ENCODE peak calls at places on chromosomes 6 and 20, in ten cellular contexts. C is A549; Q is AG04450; N is colonic mucosa; P is dorsolateral prefrontal cortex; B is HCT116; I is H9; T is hepatocyte; F is CD8-positive, alpha-beta T cell; A is adrenal gland. W is an unnamed sample.

GRCh38 chr6:161919711-161920110 is 645.9 kb upstream of the AGPAT4 start:
- DNase-seq in C (no peak), Q (no peak), N (no peak), P (no peak), B (no peak), I (no peak), T (no peak), F (no peak), A (no peak), W (no peak)

GRCh38 chr6:744954-745353 is 52.0 kb upstream of the EXOC2 start:
- DNase-seq in C (no peak), Q (no peak), N (no peak), P (no peak), B (no peak), I (no peak), T (no peak), F (no peak), A (no peak), W (no peak)

GRCh38 chr6:169536446-169537170 is 165.2 kb downstream of the WDR27 start:
- DNase-seq in C (no peak), Q (peak), N (no peak), P (no peak), B (no peak), I (no peak), T (no peak), F (no peak), A (no peak), W (no peak)

GRCh38 chr6:157667211-157668033 is 155.6 kb upstream of the SNX9 start:
- DNase-seq in C (peak), Q (no peak), N (peak), P (no peak), B (peak), I (peak), T (peak), F (peak), A (peak), W (no peak)

GRCh38 chr6:15292721-15293302 is 46.9 kb downstream of the JARID2 start:
- DNase-seq in C (no peak), Q (no peak), N (no peak), P (no peak), B (no peak), I (no peak), T (no peak), F (no peak), A (no peak), W (no peak)

GRCh38 chr6:170113141-170113540 is 177.7 kb downstream of the DLL1 start:
- DNase-seq in C (no peak), Q (no peak), N (no peak), P (peak), B (no peak), I (no peak), T (no peak), F (no peak), A (no peak), W (no peak)

GRCh38 chr20:61724376-61724775 is 341.3 kb downstream of the TAF4 start:
- DNase-seq in C (peak), Q (no peak), N (no peak), P (no peak), B (no peak), I (peak), T (no peak), F (no peak), A (no peak), W (no peak)

GRCh38 chr20:48725589-48725991 is 102.2 kb downstream of the PREX1 start:
- DNase-seq in C (peak), Q (no peak), N (no peak), P (no peak), B (peak), I (no peak), T (no peak), F (no peak), A (peak), W (no peak)

GRCh38 chr6:33428219-33428890 is 8.5 kb downstream of the SYNGAP1 start:
- DNase-seq in C (peak), Q (no peak), N (peak), P (no peak), B (no peak), I (peak), T (peak), F (no peak), A (peak), W (peak)

GRCh38 chr6:82773061-82773717 is 292.5 kb downstream of the UBE3D start:
- DNase-seq in C (no peak), Q (no peak), N (no peak), P (no peak), B (no peak), I (no peak), T (no peak), F (no peak), A (no peak), W (no peak)

GRCh38 chr6:78867370-78868040 is at the start of gene IRAK1BP1:
- DNase-seq in C (peak), Q (peak), N (peak), P (peak), B (peak), I (peak), T (peak), F (peak), A (peak), W (peak)

GRCh38 chr6:34688956-34689355 is 7.6 kb downstream of the ILRUN start:
- DNase-seq in C (no peak), Q (no peak), N (no peak), P (no peak), B (no peak), I (no peak), T (no peak), F (no peak), A (no peak), W (no peak)

GRCh38 chr6:165231581-165232276 is 77.7 kb downstream of the C6orf118 start:
- DNase-seq in C (peak), Q (no peak), N (no peak), P (no peak), B (peak), I (no peak), T (peak), F (no peak), A (no peak), W (no peak)

GRCh38 chr6:93624408-93624807 is 205.0 kb upstream of the EPHA7 start:
- DNase-seq in C (no peak), Q (no peak), N (no peak), P (peak), B (no peak), I (no peak), T (no peak), F (no peak), A (no peak), W (no peak)

GRCh38 chr20:41009960-41010359 is 18.7 kb upstream of the TOP1 start:
- DNase-seq in C (no peak), Q (no peak), N (no peak), P (no peak), B (no peak), I (no peak), T (peak), F (no peak), A (no peak), W (no peak)

GRCh38 chr6:71473908-71474307 is 185.3 kb downstream of the OGFRL1 start:
- DNase-seq in C (no peak), Q (peak), N (peak), P (no peak), B (no peak), I (no peak), T (peak), F (no peak), A (peak), W (peak)

GRCh38 chr6:166361080-166361429 is 18.7 kb upstream of the SFT2D1 start:
- DNase-seq in C (no peak), Q (no peak), N (no peak), P (no peak), B (no peak), I (no peak), T (peak), F (no peak), A (no peak), W (peak)

GRCh38 chr6:69884231-69884630 is 17.9 kb downstream of the COL19A1 start:
- DNase-seq in C (no peak), Q (no peak), N (no peak), P (no peak), B (no peak), I (no peak), T (no peak), F (no peak), A (no peak), W (no peak)

GRCh38 chr6:164069352-164070022 is 655.0 kb downstream of the QKI start:
- DNase-seq in C (no peak), Q (no peak), N (no peak), P (no peak), B (no peak), I (no peak), T (no peak), F (no peak), A (peak), W (no peak)

GRCh38 chr20:51074062-51074461 is 51.2 kb upstream of the KCNG1 start:
- DNase-seq in C (no peak), Q (no peak), N (no peak), P (no peak), B (no peak), I (no peak), T (no peak), F (no peak), A (no peak), W (no peak)

GRCh38 chr6:88629838-88630462 is 333.5 kb downstream of the RNGTT start:
- DNase-seq in C (no peak), Q (no peak), N (no peak), P (no peak), B (no peak), I (peak), T (no peak), F (no peak), A (no peak), W (no peak)

GRCh38 chr6:52407467-52407866 is 12.7 kb upstream of the EFHC1 start:
- DNase-seq in C (peak), Q (no peak), N (no peak), P (no peak), B (no peak), I (no peak), T (peak), F (no peak), A (peak), W (no peak)

GRCh38 chr6:57342148-57342669 is 24.8 kb downstream of the PRIM2 start:
- DNase-seq in C (no peak), Q (no peak), N (no peak), P (no peak), B (no peak), I (no peak), T (no peak), F (no peak), A (no peak), W (no peak)

GRCh38 chr6:17705428-17705777 is 1.3 kb downstream of the NUP153 start:
- DNase-seq in C (peak), Q (peak), N (no peak), P (no peak), B (peak), I (no peak), T (peak), F (no peak), A (peak), W (no peak)

GRCh38 chr6:117317261-117317660 is 51.9 kb downstream of the VGLL2 start:
- DNase-seq in C (peak), Q (no peak), N (no peak), P (no peak), B (peak), I (no peak), T (peak), F (no peak), A (no peak), W (no peak)

GRCh38 chr20:41631826-41632225 is 13.6 kb upstream of the CHD6 start:
- DNase-seq in C (no peak), Q (no peak), N (no peak), P (peak), B (no peak), I (no peak), T (no peak), F (no peak), A (peak), W (no peak)

GRCh38 chr6:39608652-39609345 is 116.4 kb downstream of the KIF6 start:
- DNase-seq in C (no peak), Q (no peak), N (no peak), P (no peak), B (no peak), I (no peak), T (no peak), F (no peak), A (no peak), W (no peak)

GRCh38 chr6:132812255-132812732 is 2.1 kb upstream of the RPS12 start:
- DNase-seq in C (no peak), Q (no peak), N (no peak), P (no peak), B (no peak), I (no peak), T (peak), F (no peak), A (no peak), W (no peak)

GRCh38 chr6:17278289-17279061 is 2.7 kb upstream of the RBM24 start:
- DNase-seq in C (no peak), Q (peak), N (no peak), P (no peak), B (no peak), I (no peak), T (no peak), F (no peak), A (no peak), W (no peak)

GRCh38 chr6:104887350-104887749 is 27.6 kb upstream of the HACE1 start:
- DNase-seq in C (no peak), Q (peak), N (no peak), P (no peak), B (no peak), I (no peak), T (peak), F (no peak), A (no peak), W (no peak)

GRCh38 chr6:12314751-12315150 is 24.6 kb downstream of the EDN1 start:
- DNase-seq in C (no peak), Q (no peak), N (no peak), P (no peak), B (no peak), I (no peak), T (no peak), F (no peak), A (no peak), W (no peak)

GRCh38 chr6:12312736-12313135 is 22.6 kb downstream of the EDN1 start:
- DNase-seq in C (no peak), Q (no peak), N (no peak), P (no peak), B (no peak), I (no peak), T (no peak), F (no peak), A (no peak), W (no peak)

GRCh38 chr6:12313992-12314589 is 23.9 kb downstream of the EDN1 start:
- DNase-seq in C (no peak), Q (no peak), N (peak), P (no peak), B (peak), I (no peak), T (no peak), F (no peak), A (no peak), W (no peak)

GRCh38 chr6:12315292-12316081 is 25.3 kb downstream of the EDN1 start:
- DNase-seq in C (no peak), Q (no peak), N (no peak), P (no peak), B (no peak), I (no peak), T (no peak), F (no peak), A (no peak), W (no peak)

DNA sequence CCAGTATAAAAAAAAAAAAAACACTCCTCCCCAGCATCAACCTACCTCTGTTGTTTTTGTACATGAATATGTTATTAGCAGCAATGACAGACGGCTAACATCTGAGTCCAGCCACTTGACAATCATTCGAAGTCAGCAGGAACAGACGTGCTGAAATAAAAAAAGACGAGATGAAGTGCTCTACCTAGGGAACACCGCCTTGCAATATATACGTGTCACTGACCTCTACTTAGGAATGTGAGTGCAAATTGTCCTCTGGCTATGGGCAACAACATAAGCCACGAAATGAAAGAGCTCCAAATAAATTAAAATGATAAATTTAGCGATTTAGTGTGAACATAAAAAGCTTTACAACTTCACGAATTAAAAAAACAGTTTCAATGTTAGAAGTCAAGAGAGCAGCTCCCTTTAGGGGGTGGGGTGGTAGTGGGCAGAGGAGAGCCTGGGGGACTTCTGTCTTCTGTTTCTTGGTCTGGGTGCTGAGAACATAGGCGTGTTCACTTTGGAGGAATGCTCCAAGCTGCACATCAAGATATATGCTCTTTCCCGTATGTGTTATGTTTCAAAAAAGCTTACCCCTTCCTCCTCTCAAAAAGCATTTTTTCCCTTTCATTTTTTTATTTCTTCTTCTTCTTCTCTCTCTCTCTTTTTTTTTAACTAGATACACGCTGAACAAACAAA is 23.3 kb downstream of the EDN1 start:
- DNase-seq in C (no peak), Q (no peak), N (no peak), P (no peak), B (no peak), I (no peak), T (no peak), F (no peak), A (no peak), W (no peak)
- TF ChIP-seq CTCF in C (no peak), Q (no peak), N (no peak), P (no peak), B (no peak), I (no peak), T (no peak), F (no peak), A (no peak), W (no peak)

GRCh38 chr6:106512958-106513480 is 116.3 kb downstream of the RTN4IP1 start:
- DNase-seq in C (no peak), Q (no peak), N (no peak), P (no peak), B (no peak), I (no peak), T (no peak), F (no peak), A (no peak), W (no peak)
- H3K27ac ChIP-seq in C (no peak), Q (no peak), N (peak), P (no peak), B (no peak), I (no peak), T (peak), F (peak), A (no peak), W (peak)

DNA sequence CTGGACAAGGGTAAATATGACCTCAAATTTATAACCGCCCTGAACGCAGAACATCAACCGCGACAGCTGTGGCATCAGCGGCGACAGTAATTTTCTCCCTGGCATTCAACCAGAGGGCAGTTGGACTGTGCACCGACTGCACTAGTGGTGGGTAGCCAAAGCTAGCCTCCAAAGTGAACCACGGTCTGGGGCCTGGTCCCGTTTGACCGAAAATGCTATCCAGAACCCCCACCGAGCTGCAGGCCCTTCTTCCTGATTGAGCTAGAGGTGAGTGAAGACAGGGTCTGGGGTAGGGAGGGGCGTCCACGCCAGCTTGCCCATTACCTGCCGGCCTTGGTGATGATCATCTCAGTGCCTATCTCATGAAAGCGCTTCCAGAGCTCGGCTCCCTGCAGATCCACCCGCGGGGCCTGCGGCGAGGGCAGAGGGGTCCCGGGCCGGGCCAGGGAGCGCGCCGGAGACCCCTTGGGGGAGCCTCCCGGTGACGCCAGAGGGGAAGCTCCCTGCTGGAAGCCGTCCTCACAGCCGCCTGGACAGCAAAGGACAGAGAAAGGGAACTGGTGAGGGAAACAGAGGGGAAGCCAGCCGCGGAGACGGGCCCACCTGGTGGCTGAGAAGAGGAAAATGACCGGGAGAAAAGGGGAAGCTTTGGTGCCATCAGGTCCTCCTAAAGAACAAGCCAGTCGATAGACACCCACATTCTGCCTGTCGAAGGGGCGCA is 2.0 kb downstream of the TBX18 start:
- DNase-seq in C (peak), Q (no peak), N (no peak), P (no peak), B (no peak), I (peak), T (peak), F (no peak), A (peak), W (no peak)
- TF ChIP-seq CTCF in C (no peak), Q (peak), N (no peak), P (no peak), B (no peak), I (peak), T (no peak), F (no peak), A (no peak), W (no peak)

GRCh38 chr20:32053648-32054047 is 1.6 kb downstream of the HCK start:
- DNase-seq in C (no peak), Q (no peak), N (no peak), P (no peak), B (no peak), I (no peak), T (no peak), F (no peak), A (no peak), W (no peak)

GRCh38 chr20:32052792-32053362 is 835 bp downstream of the HCK start:
- DNase-seq in C (no peak), Q (no peak), N (peak), P (no peak), B (no peak), I (peak), T (no peak), F (no peak), A (peak), W (peak)

GRCh38 chr20:32051720-32052089 is 337 bp upstream of the HCK start:
- DNase-seq in C (no peak), Q (no peak), N (no peak), P (no peak), B (no peak), I (no peak), T (no peak), F (no peak), A (no peak), W (no peak)

GRCh38 chr20:32050851-32051556 is 1.0 kb upstream of the HCK start:
- DNase-seq in C (no peak), Q (no peak), N (peak), P (no peak), B (no peak), I (peak), T (no peak), F (no peak), A (peak), W (peak)

DNA sequence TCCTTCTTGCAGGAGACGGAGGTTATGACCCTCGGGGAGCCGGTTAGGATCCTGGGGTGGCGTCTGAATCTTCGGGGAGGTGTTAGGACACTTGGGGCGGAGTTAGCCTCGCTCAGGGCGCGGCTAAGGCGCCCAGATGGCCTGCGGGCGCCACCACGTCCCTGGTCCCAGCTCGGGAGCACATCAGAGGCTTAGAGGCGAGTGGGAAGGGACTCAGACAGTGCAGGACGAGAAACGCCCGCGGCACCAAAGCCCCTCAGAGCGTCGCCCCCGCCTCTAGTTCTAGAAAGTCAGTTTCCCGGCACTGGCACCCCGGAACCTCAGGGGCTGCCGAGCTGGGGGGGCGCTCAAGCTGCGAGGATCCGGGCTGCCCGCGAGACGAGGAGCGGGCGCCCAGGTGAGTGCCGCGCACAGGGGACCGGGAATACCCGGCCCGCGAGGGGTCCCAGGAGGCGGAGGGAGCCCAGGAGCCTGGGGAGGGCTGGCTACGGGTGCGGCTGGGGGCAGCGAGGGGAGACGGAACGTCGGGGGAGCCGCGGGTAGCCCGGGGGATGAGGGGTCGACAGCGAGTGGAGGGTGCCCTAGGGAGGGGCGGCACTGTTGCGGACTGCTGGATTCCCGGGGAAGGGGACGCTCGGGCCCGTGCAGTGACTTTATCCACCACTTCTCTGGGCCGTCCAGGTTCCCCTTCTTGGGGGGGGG is at the start of gene HCK:
- DNase-seq in C (peak), Q (no peak), N (no peak), P (no peak), B (no peak), I (no peak), T (no peak), F (no peak), A (no peak), W (peak)
- H3K27ac ChIP-seq in C (no peak), Q (no peak), N (peak), P (no peak), B (no peak), I (no peak), T (no peak), F (no peak), A (peak), W (peak)

W was measured in lower lobe of right lung.